ENCODE peak calls at places on chromosomes 4 and X, in six cellular contexts. Z, U, V, R, K and F are unnamed samples.

GRCh38 chr4:143346208-143346607 is 9.5 kb downstream of the GAB1 start:
- DNase-seq in Z (no peak), U (no peak), V (peak; percentile 78), R (no peak), K (no peak), F (no peak)

GRCh38 chrX:1424452-1424851 is 28.3 kb downstream of the ASMTL start:
- DNase-seq in Z (no peak), U (no peak), V (no peak), R (no peak), K (no peak), F (no peak)

GRCh38 chrX:73916489-73916888 is 353.5 kb downstream of the CHIC1 start:
- DNase-seq in Z (no peak), U (no peak), V (no peak), R (no peak), K (no peak), F (no peak)

GRCh38 chr4:37715889-37716402 is 29.8 kb upstream of the RELL1 start:
- DNase-seq in Z (no peak), U (peak; percentile 65), V (peak; percentile 4), R (no peak), K (peak; percentile 45), F (no peak)

GRCh38 chr4:38531126-38531737 is 132.8 kb upstream of the KLF3 start:
- DNase-seq in Z (no peak), U (peak; percentile 32), V (no peak), R (no peak), K (no peak), F (no peak)

GRCh38 chr4:100284302-100284701 is 94.0 kb upstream of the DDIT4L start:
- DNase-seq in Z (no peak), U (no peak), V (no peak), R (no peak), K (no peak), F (no peak)

GRCh38 chrX:22340022-22340616 is 67.4 kb downstream of the CBLL2 start:
- DNase-seq in Z (no peak), U (no peak), V (no peak), R (no peak), K (no peak), F (peak; percentile 3)

GRCh38 chr4:147707892-147708672 is 23.8 kb upstream of the ARHGAP10 start:
- DNase-seq in Z (no peak), U (peak; percentile 67), V (peak; percentile 44), R (no peak), K (no peak), F (peak; percentile 34)

GRCh38 chr4:62408467-62408866 is 1208.3 kb downstream of the ADGRL3 start:
- DNase-seq in Z (no peak), U (no peak), V (no peak), R (no peak), K (no peak), F (no peak)

GRCh38 chr4:125551451-125551850 is 236.7 kb downstream of the FAT4 start:
- DNase-seq in Z (no peak), U (no peak), V (no peak), R (no peak), K (no peak), F (no peak)

GRCh38 chrX:150577174-150577573 is 8.8 kb downstream of the MTM1 start:
- DNase-seq in Z (no peak), U (no peak), V (no peak), R (no peak), K (no peak), F (no peak)

GRCh38 chr4:143700060-143700419 is 435 bp downstream of the FREM3 start:
- DNase-seq in Z (no peak), U (peak; percentile 4), V (no peak), R (no peak), K (no peak), F (no peak)

GRCh38 chrX:47160781-47161180 is 15.8 kb downstream of the RBM10 start:
- DNase-seq in Z (no peak), U (no peak), V (no peak), R (no peak), K (no peak), F (no peak)

GRCh38 chrX:11143931-11144678 is 33.0 kb downstream of the HCCS start:
- DNase-seq in Z (no peak), U (peak; percentile 86), V (peak; percentile 30), R (peak; percentile 48), K (peak; percentile 29), F (peak; percentile 63)
- TF ChIP-seq CTCF in Z (peak; percentile 60), U (peak; percentile 29), V (peak; percentile 66), R (peak; percentile 58), K (peak; percentile 47), F (peak; percentile 83)

GRCh38 chr4:93897559-93897958 is 69.0 kb downstream of the ATOH1 start:
- DNase-seq in Z (no peak), U (peak; percentile 0), V (no peak), R (no peak), K (no peak), F (no peak)
- TF ChIP-seq CTCF in Z (no peak), U (no peak), V (peak; percentile 24), R (no peak), K (peak; percentile 15), F (peak; percentile 46)

DNA sequence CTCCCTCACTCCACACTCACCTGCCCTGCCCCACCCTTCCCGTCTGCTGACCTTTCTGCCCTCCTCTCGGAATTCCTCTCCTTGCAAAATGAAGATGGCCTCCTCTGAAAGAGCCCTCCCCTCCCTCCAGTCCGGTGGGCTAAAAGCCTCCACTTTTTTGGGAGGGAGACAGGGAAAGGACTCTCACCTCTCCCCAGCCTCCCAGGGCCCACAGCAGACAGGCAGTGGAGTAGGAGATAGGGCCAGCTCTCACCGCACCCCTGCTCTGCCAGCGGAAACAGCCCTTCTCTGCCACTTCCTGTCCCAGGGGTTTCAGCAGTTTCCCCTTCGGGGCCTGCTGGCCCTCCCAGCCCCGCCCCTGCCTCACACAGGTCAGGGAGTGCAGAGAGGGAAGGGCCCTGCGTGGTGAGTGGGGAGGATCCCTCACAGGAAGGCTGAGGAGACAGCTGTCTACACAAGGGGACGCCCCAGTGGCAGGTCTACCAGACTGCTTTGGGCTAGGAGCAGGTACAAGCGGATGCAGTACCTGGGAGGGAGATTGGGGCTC is 18.2 kb downstream of the ELF4 start:
- DNase-seq in Z (no peak), U (no peak), V (peak; percentile 34), R (no peak), K (peak; percentile 84), F (no peak)
- TF ChIP-seq CTCF in Z (no peak), U (no peak), V (no peak), R (no peak), K (peak; percentile 16), F (no peak)

GRCh38 chr4:40627540-40627939 is 2.1 kb downstream of the RBM47 start:
- DNase-seq in Z (no peak), U (no peak), V (no peak), R (no peak), K (no peak), F (no peak)

GRCh38 chr4:40626183-40626990 is 3.3 kb downstream of the RBM47 start:
- DNase-seq in Z (no peak), U (peak; percentile 31), V (peak; percentile 27), R (no peak), K (no peak), F (peak; percentile 21)

GRCh38 chr4:40630335-40631021 is 814 bp upstream of the RBM47 start:
- DNase-seq in Z (peak; percentile 68), U (no peak), V (peak; percentile 65), R (no peak), K (peak; percentile 83), F (no peak)

GRCh38 chr4:40628888-40629287 is 776 bp downstream of the RBM47 start:
- DNase-seq in Z (no peak), U (no peak), V (no peak), R (no peak), K (no peak), F (no peak)

DNA sequence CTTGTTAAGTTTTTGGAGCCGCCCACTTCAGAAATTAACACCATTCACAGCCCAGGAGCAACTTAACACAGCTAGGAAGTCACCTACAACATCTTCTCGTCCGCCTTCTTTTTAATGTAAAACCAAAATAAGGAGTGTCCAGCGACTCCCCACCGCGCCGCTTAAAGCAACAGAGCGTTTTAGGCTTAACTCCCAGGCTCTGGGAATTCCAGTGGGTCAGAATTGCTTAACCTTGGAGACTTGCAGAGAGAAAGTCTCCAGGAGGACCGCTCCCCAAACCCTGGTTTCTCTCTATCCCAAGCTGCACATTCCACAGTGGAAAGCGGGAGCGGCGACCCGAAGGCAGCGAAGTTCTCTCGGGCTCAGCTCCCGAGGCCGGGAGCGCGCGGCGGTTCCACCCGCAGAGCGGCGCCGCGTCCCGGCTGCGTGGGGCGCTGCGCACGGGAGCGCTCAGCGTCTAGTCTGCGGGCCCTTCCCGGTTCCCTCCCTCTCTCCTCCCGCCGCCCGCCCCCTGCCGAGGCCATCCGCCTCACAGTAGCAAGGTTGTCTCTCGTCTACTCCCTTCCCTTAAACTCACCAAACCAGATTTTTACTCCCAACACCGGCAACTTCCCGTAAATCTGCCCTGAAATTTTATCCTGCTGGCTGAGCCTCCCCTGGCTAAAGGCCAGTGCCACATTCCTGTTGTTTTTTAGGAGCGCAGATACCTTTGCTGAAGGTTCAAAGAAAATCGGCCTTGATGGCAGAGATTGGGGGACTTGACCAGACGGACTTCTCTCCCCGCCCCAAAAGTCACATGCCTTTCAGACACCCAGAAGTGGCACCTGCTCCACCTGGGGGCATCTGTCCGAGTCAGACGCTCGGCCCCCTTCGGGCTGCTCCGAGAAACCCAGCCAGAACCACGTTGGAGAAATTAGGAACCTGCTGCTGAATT is at the start of gene RBM47:
- DNase-seq in Z (peak; percentile 76), U (peak; percentile 65), V (peak; percentile 89), R (peak; percentile 3), K (peak; percentile 39), F (peak; percentile 13)
- TF ChIP-seq CTCF in Z (no peak), U (peak; percentile 9), V (no peak), R (no peak), K (peak; percentile 22), F (peak; percentile 47)

GRCh38 chrX:130108647-130109428 is 1.5 kb downstream of the ELF4 start:
- DNase-seq in Z (peak; percentile 69), U (peak; percentile 40), V (peak; percentile 59), R (no peak), K (no peak), F (peak; percentile 36)
- TF ChIP-seq CTCF in Z (no peak), U (peak; percentile 6), V (no peak), R (no peak), K (no peak), F (peak; percentile 15)